ENCODE peak calls at places on chromosomes 13 and 19, in eight cellular contexts. One of them, this sample, is unnamed.

GRCh38 chr19:17379221-17379631 is 2.1 kb upstream of the PLVAP start:
- DNase-seq in tibial nerve: no peak
- DNase-seq in GM23338: peak
- DNase-seq in uterus: no peak
- DNase-seq in brain microvascular endothelial cell: no peak
- DNase-seq in thyroid gland: no peak
- DNase-seq in fibroblast of lung: no peak
- DNase-seq in cardiac muscle cell: peak
- DNase-seq in this sample: no peak

GRCh38 chr19:47891923-47892666 is 6.0 kb upstream of the SULT2A1 start:
- DNase-seq in tibial nerve: no peak
- DNase-seq in GM23338: peak
- DNase-seq in uterus: no peak
- DNase-seq in brain microvascular endothelial cell: peak
- DNase-seq in thyroid gland: no peak
- DNase-seq in fibroblast of lung: peak
- DNase-seq in cardiac muscle cell: peak
- DNase-seq in this sample: no peak

GRCh38 chr19:33298146-33298911 is 4.0 kb downstream of the CEBPA start:
- DNase-seq in tibial nerve: no peak
- DNase-seq in GM23338: peak
- DNase-seq in uterus: no peak
- DNase-seq in brain microvascular endothelial cell: no peak
- DNase-seq in thyroid gland: no peak
- DNase-seq in fibroblast of lung: no peak
- DNase-seq in cardiac muscle cell: no peak
- DNase-seq in this sample: no peak

GRCh38 chr13:40670307-40670706 is 3.9 kb upstream of the FOXO1 start:
- DNase-seq in tibial nerve: no peak
- DNase-seq in GM23338: no peak
- DNase-seq in uterus: no peak
- DNase-seq in brain microvascular endothelial cell: no peak
- DNase-seq in thyroid gland: no peak
- DNase-seq in fibroblast of lung: no peak
- DNase-seq in cardiac muscle cell: no peak
- DNase-seq in this sample: no peak

GRCh38 chr19:17339088-17339741 is 1.9 kb downstream of the GTPBP3 start:
- DNase-seq in tibial nerve: no peak
- DNase-seq in GM23338: peak
- DNase-seq in uterus: no peak
- DNase-seq in brain microvascular endothelial cell: no peak
- DNase-seq in thyroid gland: no peak
- DNase-seq in fibroblast of lung: no peak
- DNase-seq in cardiac muscle cell: no peak
- DNase-seq in this sample: no peak

GRCh38 chr13:99303863-99304521 is 3.2 kb downstream of the GPR183 start:
- DNase-seq in tibial nerve: no peak
- DNase-seq in GM23338: no peak
- DNase-seq in uterus: no peak
- DNase-seq in brain microvascular endothelial cell: no peak
- DNase-seq in thyroid gland: no peak
- DNase-seq in fibroblast of lung: peak
- DNase-seq in cardiac muscle cell: no peak
- DNase-seq in this sample: no peak

GRCh38 chr19:45779231-45780145 is 2.8 kb downstream of the DMPK start:
- DNase-seq in tibial nerve: peak
- DNase-seq in GM23338: peak
- DNase-seq in uterus: peak
- DNase-seq in brain microvascular endothelial cell: no peak
- DNase-seq in thyroid gland: peak
- DNase-seq in fibroblast of lung: peak
- DNase-seq in cardiac muscle cell: peak
- DNase-seq in this sample: no peak

GRCh38 chr13:102729560-102730275 is 34.9 kb upstream of the METTL21C start:
- DNase-seq in tibial nerve: no peak
- DNase-seq in GM23338: peak
- DNase-seq in uterus: no peak
- DNase-seq in brain microvascular endothelial cell: peak
- DNase-seq in thyroid gland: no peak
- DNase-seq in fibroblast of lung: peak
- DNase-seq in cardiac muscle cell: no peak
- DNase-seq in this sample: no peak

GRCh38 chr19:50478901-50479715 is 2.5 kb upstream of the GARIN5A start:
- DNase-seq in tibial nerve: no peak
- DNase-seq in GM23338: peak
- DNase-seq in uterus: no peak
- DNase-seq in brain microvascular endothelial cell: peak
- DNase-seq in thyroid gland: no peak
- DNase-seq in fibroblast of lung: peak
- DNase-seq in cardiac muscle cell: peak
- DNase-seq in this sample: peak

GRCh38 chr19:7579182-7579581 is 16.5 kb upstream of the CAMSAP3 start:
- DNase-seq in tibial nerve: no peak
- DNase-seq in GM23338: no peak
- DNase-seq in uterus: no peak
- DNase-seq in brain microvascular endothelial cell: no peak
- DNase-seq in thyroid gland: no peak
- DNase-seq in fibroblast of lung: no peak
- DNase-seq in cardiac muscle cell: no peak
- DNase-seq in this sample: no peak

GRCh38 chr13:19845758-19846157 is 17.7 kb downstream of the ZMYM5 start:
- DNase-seq in tibial nerve: no peak
- DNase-seq in GM23338: no peak
- DNase-seq in uterus: peak
- DNase-seq in brain microvascular endothelial cell: peak
- DNase-seq in thyroid gland: no peak
- DNase-seq in fibroblast of lung: peak
- DNase-seq in cardiac muscle cell: no peak
- DNase-seq in this sample: no peak

GRCh38 chr19:17184381-17184841 is 30.7 kb upstream of the USE1 start:
- DNase-seq in tibial nerve: no peak
- DNase-seq in GM23338: no peak
- DNase-seq in uterus: no peak
- DNase-seq in brain microvascular endothelial cell: no peak
- DNase-seq in thyroid gland: no peak
- DNase-seq in fibroblast of lung: no peak
- DNase-seq in cardiac muscle cell: no peak
- DNase-seq in this sample: no peak

GRCh38 chr19:33332248-33332647 is 29.9 kb upstream of the CEBPA start:
- DNase-seq in tibial nerve: no peak
- DNase-seq in GM23338: no peak
- DNase-seq in uterus: no peak
- DNase-seq in brain microvascular endothelial cell: no peak
- DNase-seq in thyroid gland: no peak
- DNase-seq in fibroblast of lung: no peak
- DNase-seq in cardiac muscle cell: no peak
- DNase-seq in this sample: no peak

GRCh38 chr13:95250961-95251360 is 50.3 kb downstream of the ABCC4 start:
- DNase-seq in tibial nerve: no peak
- DNase-seq in GM23338: no peak
- DNase-seq in uterus: no peak
- DNase-seq in brain microvascular endothelial cell: no peak
- DNase-seq in thyroid gland: no peak
- DNase-seq in fibroblast of lung: no peak
- DNase-seq in cardiac muscle cell: no peak
- DNase-seq in this sample: no peak

GRCh38 chr13:55439450-55439849 is 1701.3 kb upstream of the PRR20A start:
- DNase-seq in tibial nerve: no peak
- DNase-seq in GM23338: peak
- DNase-seq in uterus: no peak
- DNase-seq in brain microvascular endothelial cell: no peak
- DNase-seq in thyroid gland: no peak
- DNase-seq in fibroblast of lung: no peak
- DNase-seq in cardiac muscle cell: no peak
- DNase-seq in this sample: no peak

GRCh38 chr19:33146209-33146608 is 14.3 kb downstream of the WDR88 start:
- DNase-seq in tibial nerve: no peak
- DNase-seq in GM23338: no peak
- DNase-seq in uterus: no peak
- DNase-seq in brain microvascular endothelial cell: no peak
- DNase-seq in thyroid gland: no peak
- DNase-seq in fibroblast of lung: no peak
- DNase-seq in cardiac muscle cell: no peak
- DNase-seq in this sample: no peak

GRCh38 chr19:31220540-31220939 is 128.7 kb downstream of the TSHZ3 start:
- DNase-seq in tibial nerve: no peak
- DNase-seq in GM23338: peak
- DNase-seq in uterus: no peak
- DNase-seq in brain microvascular endothelial cell: no peak
- DNase-seq in thyroid gland: peak
- DNase-seq in fibroblast of lung: no peak
- DNase-seq in cardiac muscle cell: peak
- DNase-seq in this sample: no peak

GRCh38 chr13:110714798-110715394 is 1.4 kb downstream of the ING1 start:
- DNase-seq in tibial nerve: peak
- DNase-seq in GM23338: peak
- DNase-seq in uterus: peak
- DNase-seq in brain microvascular endothelial cell: peak
- DNase-seq in thyroid gland: peak
- DNase-seq in fibroblast of lung: peak
- DNase-seq in cardiac muscle cell: peak
- DNase-seq in this sample: no peak

GRCh38 chr19:17394891-17395415 is 957 bp upstream of the CCDC194 start:
- DNase-seq in tibial nerve: peak
- DNase-seq in GM23338: peak
- DNase-seq in uterus: peak
- DNase-seq in brain microvascular endothelial cell: no peak
- DNase-seq in thyroid gland: peak
- DNase-seq in fibroblast of lung: peak
- DNase-seq in cardiac muscle cell: peak
- DNase-seq in this sample: no peak

GRCh38 chr13:109786457-109787134 is at the start of gene IRS2:
- DNase-seq in tibial nerve: peak
- DNase-seq in GM23338: peak
- DNase-seq in uterus: peak
- DNase-seq in brain microvascular endothelial cell: peak
- DNase-seq in thyroid gland: peak
- DNase-seq in fibroblast of lung: peak
- DNase-seq in cardiac muscle cell: peak
- DNase-seq in this sample: peak

GRCh38 chr13:23159205-23159586 is 21.6 kb upstream of the SGCG start:
- DNase-seq in tibial nerve: no peak
- DNase-seq in GM23338: peak
- DNase-seq in uterus: no peak
- DNase-seq in brain microvascular endothelial cell: peak
- DNase-seq in thyroid gland: no peak
- DNase-seq in fibroblast of lung: peak
- DNase-seq in cardiac muscle cell: peak
- DNase-seq in this sample: no peak

GRCh38 chr13:40772765-40773473 is 1.9 kb upstream of the MRPS31 start:
- DNase-seq in tibial nerve: no peak
- DNase-seq in GM23338: no peak
- DNase-seq in uterus: no peak
- DNase-seq in brain microvascular endothelial cell: no peak
- DNase-seq in thyroid gland: no peak
- DNase-seq in fibroblast of lung: no peak
- DNase-seq in cardiac muscle cell: no peak
- DNase-seq in this sample: no peak

DNA sequence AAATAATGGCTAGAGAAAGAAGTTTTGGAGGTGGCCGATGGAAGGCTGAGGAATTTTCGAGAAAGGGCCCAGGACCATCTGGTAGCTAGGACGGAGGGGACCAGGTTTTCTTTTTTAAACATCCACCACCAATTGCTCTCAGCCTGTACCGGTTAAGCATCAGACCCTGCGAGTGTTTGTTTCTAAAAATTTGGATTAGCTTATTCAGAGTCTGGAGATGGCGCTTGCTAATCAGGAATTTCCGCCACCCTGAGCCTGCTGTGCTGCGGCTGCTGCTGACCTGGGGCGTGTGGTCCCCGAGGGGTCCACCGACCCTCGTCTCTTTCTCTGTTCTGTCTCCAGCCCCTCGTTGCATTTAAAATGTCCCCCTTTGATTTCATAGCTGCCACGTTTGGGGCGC is 2.0 kb downstream of the UHRF1 start:
- DNase-seq in tibial nerve: no peak
- DNase-seq in GM23338: no peak
- DNase-seq in uterus: no peak
- DNase-seq in brain microvascular endothelial cell: peak
- DNase-seq in thyroid gland: no peak
- DNase-seq in fibroblast of lung: peak
- DNase-seq in cardiac muscle cell: no peak
- DNase-seq in this sample: no peak
- H3K27ac ChIP-seq in tibial nerve: no peak
- H3K27ac ChIP-seq in GM23338: no peak
- H3K27ac ChIP-seq in uterus: no peak
- H3K27ac ChIP-seq in brain microvascular endothelial cell: peak
- H3K27ac ChIP-seq in thyroid gland: no peak
- H3K27ac ChIP-seq in fibroblast of lung: peak
- H3K27ac ChIP-seq in cardiac muscle cell: no peak
- H3K27ac ChIP-seq in this sample: peak

GRCh38 chr19:36169084-36169760 is 17.0 kb upstream of the COX7A1 start:
- DNase-seq in tibial nerve: no peak
- DNase-seq in GM23338: peak
- DNase-seq in uterus: no peak
- DNase-seq in brain microvascular endothelial cell: no peak
- DNase-seq in thyroid gland: peak
- DNase-seq in fibroblast of lung: no peak
- DNase-seq in cardiac muscle cell: no peak
- DNase-seq in this sample: no peak
- H3K27ac ChIP-seq in tibial nerve: no peak
- H3K27ac ChIP-seq in GM23338: no peak
- H3K27ac ChIP-seq in uterus: peak
- H3K27ac ChIP-seq in brain microvascular endothelial cell: no peak
- H3K27ac ChIP-seq in thyroid gland: peak
- H3K27ac ChIP-seq in fibroblast of lung: no peak
- H3K27ac ChIP-seq in cardiac muscle cell: peak
- H3K27ac ChIP-seq in this sample: no peak

DNA sequence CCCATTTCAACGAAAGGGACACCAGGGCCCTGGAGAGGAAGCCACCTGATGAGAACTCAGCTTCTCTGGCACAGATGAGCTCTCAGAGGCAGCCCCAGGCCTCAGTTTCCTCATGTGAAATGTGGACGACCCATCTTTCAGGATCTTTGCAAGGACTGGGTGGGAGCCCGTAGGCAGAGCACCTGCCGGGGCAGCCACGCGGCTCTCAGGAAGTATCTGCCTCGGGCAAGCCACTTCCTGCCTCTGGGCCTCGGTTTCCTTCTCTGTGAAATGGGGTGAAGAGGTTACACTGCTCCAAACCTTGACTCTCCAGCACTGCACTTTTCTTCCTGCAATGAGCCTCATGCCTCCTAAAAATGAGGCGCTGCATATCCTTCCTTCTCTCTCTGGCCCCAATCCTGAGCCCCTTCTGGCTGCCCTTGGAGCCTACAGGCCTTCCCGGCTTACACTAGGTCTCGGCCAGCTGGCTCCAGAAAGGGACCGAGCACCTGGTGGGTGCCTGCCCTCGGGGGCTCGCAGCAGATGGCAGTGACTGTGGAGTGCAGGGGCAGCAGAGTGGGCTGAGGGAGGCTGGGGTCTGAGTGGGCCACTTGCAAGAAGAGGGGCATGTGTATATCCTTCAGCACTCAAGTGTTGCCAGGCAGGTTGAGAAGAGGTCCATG is 3.5 kb downstream of the SSBP4 start:
- DNase-seq in tibial nerve: no peak
- DNase-seq in GM23338: no peak
- DNase-seq in uterus: no peak
- DNase-seq in brain microvascular endothelial cell: no peak
- DNase-seq in thyroid gland: no peak
- DNase-seq in fibroblast of lung: no peak
- DNase-seq in cardiac muscle cell: no peak
- DNase-seq in this sample: no peak
- H3K27ac ChIP-seq in tibial nerve: no peak
- H3K27ac ChIP-seq in GM23338: no peak
- H3K27ac ChIP-seq in uterus: no peak
- H3K27ac ChIP-seq in brain microvascular endothelial cell: no peak
- H3K27ac ChIP-seq in thyroid gland: no peak
- H3K27ac ChIP-seq in fibroblast of lung: no peak
- H3K27ac ChIP-seq in cardiac muscle cell: no peak
- H3K27ac ChIP-seq in this sample: no peak

GRCh38 chr19:49064029-49064629 is 489 bp downstream of the NTF4 start:
- DNase-seq in tibial nerve: no peak
- DNase-seq in GM23338: peak
- DNase-seq in uterus: no peak
- DNase-seq in brain microvascular endothelial cell: no peak
- DNase-seq in thyroid gland: no peak
- DNase-seq in fibroblast of lung: no peak
- DNase-seq in cardiac muscle cell: peak
- DNase-seq in this sample: no peak
- H3K27ac ChIP-seq in tibial nerve: no peak
- H3K27ac ChIP-seq in GM23338: no peak
- H3K27ac ChIP-seq in uterus: no peak
- H3K27ac ChIP-seq in brain microvascular endothelial cell: no peak
- H3K27ac ChIP-seq in thyroid gland: no peak
- H3K27ac ChIP-seq in fibroblast of lung: no peak
- H3K27ac ChIP-seq in cardiac muscle cell: peak
- H3K27ac ChIP-seq in this sample: no peak